ENCODE peak calls at places on chromosome 22, in six cellular contexts. I is right lobe of liver, E is vagina, L is A549, O is esophagus squamous epithelium, A is stomach. H is an unnamed sample.

GRCh38 chr22:23196165-23196564 is 15.9 kb downstream of the BCR start:
- DNase-seq in O (no peak), I (no peak), A (no peak), E (no peak), L (no peak), H (no peak)

GRCh38 chr22:32932176-32932575 is 126.0 kb downstream of the SYN3 start:
- DNase-seq in I (no peak), O (no peak), E (no peak), A (no peak), L (no peak), H (no peak)

GRCh38 chr22:41289681-41290080 is 3.7 kb upstream of the RANGAP1 start:
- DNase-seq in E (no peak), I (no peak), O (no peak), L (no peak), A (no peak), H (no peak)

GRCh38 chr22:27245056-27245455 is 556.5 kb downstream of the MN1 start:
- DNase-seq in L (no peak), E (no peak), A (no peak), I (no peak), O (no peak), H (no peak)

GRCh38 chr22:32852346-32853251 is 51.1 kb downstream of the TIMP3 start:
- DNase-seq in O (no peak), I (no peak), E (no peak), L (no peak), A (no peak), H (no peak)

GRCh38 chr22:23061471-23062280 is 8.6 kb upstream of the GNAZ start:
- DNase-seq in I (peak; percentile 39), O (no peak), L (no peak), A (peak; percentile 20), E (no peak), H (peak; percentile 28)

GRCh38 chr22:40637181-40638150 is 947 bp upstream of the MRTFA start:
- DNase-seq in O (no peak), I (peak; percentile 72), L (no peak), E (no peak), A (peak; percentile 63), H (peak; percentile 56)

GRCh38 chr22:26041931-26042330 is 127.3 kb upstream of the SEZ6L start:
- DNase-seq in E (no peak), I (no peak), L (no peak), O (no peak), A (no peak), H (no peak)

GRCh38 chr22:26479043-26479791 is 4.4 kb downstream of the HPS4 start:
- DNase-seq in I (no peak), A (no peak), L (no peak), O (no peak), E (no peak), H (no peak)

GRCh38 chr22:40410731-40411505 is 40.5 kb downstream of the SGSM3 start:
- DNase-seq in O (no peak), L (no peak), I (peak; percentile 63), A (no peak), E (no peak), H (no peak)

GRCh38 chr22:40178417-40179409 is 988 bp downstream of the TNRC6B start:
- DNase-seq in O (no peak), L (no peak), I (no peak), A (no peak), E (no peak), H (no peak)

GRCh38 chr22:16810188-16810802 is 14.9 kb downstream of the XKR3 start:
- DNase-seq in E (no peak), O (no peak), I (no peak), A (no peak), L (no peak), H (no peak)

GRCh38 chr22:25764270-25765015 is 22.5 kb downstream of the MYO18B start:
- DNase-seq in L (no peak), I (no peak), A (no peak), O (no peak), E (no peak), H (no peak)

GRCh38 chr22:25960375-25960774 is 208.9 kb upstream of the SEZ6L start:
- DNase-seq in I (no peak), A (no peak), O (no peak), L (no peak), E (no peak), H (no peak)

GRCh38 chr22:36362819-36363377 is 24.9 kb downstream of the MYH9 start:
- DNase-seq in O (no peak), L (no peak), A (no peak), E (no peak), I (no peak), H (no peak)

GRCh38 chr22:44802071-44802700 is 49.8 kb downstream of the ARHGAP8 start:
- DNase-seq in A (no peak), L (no peak), I (no peak), E (no peak), O (no peak), H (no peak)

GRCh38 chr22:29000641-29001040 is 61.0 kb downstream of the C22orf31 start:
- DNase-seq in O (no peak), E (no peak), I (no peak), A (no peak), L (no peak), H (no peak)

GRCh38 chr22:40218152-40218551 is 40.4 kb downstream of the TNRC6B start:
- DNase-seq in A (no peak), L (no peak), I (no peak), O (no peak), E (no peak), H (no peak)

GRCh38 chr22:35561796-35562526 is 21.3 kb downstream of the RASD2 start:
- DNase-seq in A (no peak), E (no peak), O (no peak), I (no peak), L (peak; percentile 66), H (no peak)

GRCh38 chr22:42299586-42300285 is 29.3 kb upstream of the TCF20 start:
- DNase-seq in E (no peak), L (no peak), I (no peak), A (peak; percentile 34), O (no peak), H (peak; percentile 71)

GRCh38 chr22:27629908-27630733 is 171.4 kb downstream of the MN1 start:
- DNase-seq in A (no peak), L (no peak), I (no peak), E (no peak), O (no peak), H (no peak)

GRCh38 chr22:21961886-21962654 is 9.4 kb upstream of the PPM1F start:
- DNase-seq in L (no peak), O (no peak), E (no peak), A (peak; percentile 69), I (no peak), H (no peak)

GRCh38 chr22:49289822-49290221 is 537.9 kb downstream of the BRD1 start:
- DNase-seq in I (no peak), A (no peak), L (no peak), O (no peak), E (no peak), H (no peak)

GRCh38 chr22:19122143-19122751 is at the start of gene DGCR2:
- DNase-seq in L (peak; percentile 87), I (peak; percentile 99), A (peak; percentile 98), E (no peak), O (peak; percentile 87), H (peak; percentile 98)
- TF ChIP-seq POLR2A in L (peak; percentile 88), I (peak; percentile 78), A (no peak), E (no peak), O (peak; percentile 84), H (peak; percentile 82)

GRCh38 chr22:46045459-46046298 is 68.7 kb upstream of the WNT7B start:
- DNase-seq in L (no peak), I (peak; percentile 81), O (no peak), A (peak; percentile 58), E (no peak), H (peak; percentile 49)

GRCh38 chr22:46046299-46046685 is 69.3 kb upstream of the WNT7B start:
- DNase-seq in A (no peak), I (peak; percentile 51), E (no peak), L (no peak), O (no peak), H (peak; percentile 47)

GRCh38 chr22:46047226-46047625 is 70.3 kb upstream of the WNT7B start:
- DNase-seq in I (peak; percentile 41), A (peak; percentile 26), E (no peak), L (no peak), O (no peak), H (no peak)

GRCh38 chr22:46049726-46050450 is 72.9 kb upstream of the WNT7B start:
- DNase-seq in E (no peak), L (no peak), O (no peak), A (peak; percentile 24), I (peak; percentile 52), H (no peak)

DNA sequence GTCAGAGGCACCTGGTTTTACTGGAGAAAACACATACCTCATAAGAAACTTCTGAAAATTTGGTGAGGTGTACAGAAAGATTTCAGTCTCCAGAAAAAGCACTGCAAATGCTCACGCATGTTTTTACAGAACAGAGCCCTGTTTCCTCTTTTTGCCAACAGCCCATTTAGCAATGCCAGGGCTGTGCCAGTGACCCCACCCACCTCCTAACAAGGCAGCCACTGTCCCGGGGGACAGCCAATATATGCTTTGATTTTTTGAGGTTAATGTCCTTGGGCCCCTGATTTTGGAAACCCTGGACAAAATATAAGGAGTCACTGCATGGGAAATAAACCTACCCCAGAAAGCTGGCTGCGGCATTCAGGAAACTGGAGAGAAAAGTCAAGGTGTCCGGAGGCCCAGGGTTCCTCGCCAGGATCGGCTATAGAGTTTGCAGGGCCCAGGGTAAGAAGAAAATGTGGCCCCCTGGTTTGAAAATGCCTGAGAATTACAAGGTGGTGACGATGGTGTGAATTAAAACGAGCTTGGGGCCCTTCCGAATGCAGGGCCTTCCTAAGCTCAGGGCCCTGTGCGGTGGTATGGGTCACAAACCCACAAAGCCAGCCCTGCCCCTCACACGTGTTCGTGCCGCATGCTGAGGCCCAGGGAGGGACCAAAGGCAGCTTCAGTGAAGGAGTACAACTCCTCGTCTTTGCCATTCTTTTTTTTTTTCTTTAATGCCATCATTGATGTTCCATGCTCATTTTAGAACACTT is 71.1 kb upstream of the WNT7B start:
- DNase-seq in L (no peak), I (peak; percentile 53), O (no peak), E (no peak), A (peak; percentile 26), H (peak; percentile 46)
- H3K4me3 ChIP-seq in L (no peak overlapping the region), I (no peak overlapping the region), O (peak overlapping the region; percentile 13), E (no peak overlapping the region), A (no peak overlapping the region), H (no peak overlapping the region)

GRCh38 chr22:47625013-47625385 is 862.5 kb downstream of the TBC1D22A start:
- DNase-seq in A (no peak), O (no peak), I (no peak), L (no peak), E (no peak), H (no peak)
- H3K9me3 ChIP-seq in A (no peaks in the 10 kb centered on the region), O (no peaks in the 10 kb centered on the region), I (no peaks in the 10 kb centered on the region), L (no peaks in the 10 kb centered on the region), E (no peaks in the 10 kb centered on the region), H (no peaks in the 10 kb centered on the region)

DNA sequence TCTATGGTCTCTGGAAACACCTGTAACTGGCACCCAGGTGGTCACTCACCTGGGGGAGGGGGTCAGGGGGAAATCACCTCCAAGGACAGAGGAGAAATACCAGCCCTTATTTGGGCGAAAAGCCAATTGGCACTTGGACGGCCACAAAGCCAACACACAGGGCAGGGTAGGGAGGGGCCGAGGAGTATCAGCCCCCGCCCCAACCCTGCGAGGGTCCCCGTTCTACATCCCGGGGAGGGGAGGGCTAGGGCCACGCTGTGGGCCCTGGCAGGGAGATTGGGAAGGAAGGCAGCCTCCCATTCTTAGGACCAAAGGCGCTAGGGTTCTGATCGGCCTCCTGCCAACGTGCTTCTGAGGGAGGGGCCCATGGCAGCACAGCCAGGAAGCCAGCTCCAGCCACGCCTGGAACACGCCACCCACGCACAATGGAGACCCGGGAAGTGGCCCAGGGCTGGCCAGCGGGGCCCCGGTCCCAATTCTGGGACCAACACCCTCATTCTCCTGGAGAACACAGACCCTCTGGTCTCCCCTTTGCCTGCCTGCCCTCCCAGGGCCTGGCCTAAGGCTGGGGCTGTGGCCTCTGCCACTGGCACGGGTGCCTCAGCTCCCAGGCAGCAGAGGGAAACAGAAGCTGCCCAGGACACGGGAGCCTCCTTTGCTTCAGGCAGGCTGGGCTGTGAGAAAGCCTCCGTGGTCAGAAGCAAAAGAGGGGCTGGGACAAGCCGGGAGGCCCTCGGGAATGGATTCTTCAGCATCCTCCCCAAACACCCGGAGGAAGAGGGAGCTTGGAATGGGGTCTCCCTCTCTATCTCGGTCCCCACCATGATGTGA is 7.4 kb downstream of the CBX6 start:
- DNase-seq in O (no peak), A (peak; percentile 70), E (no peak), I (no peak), L (no peak), H (no peak)
- TF ChIP-seq POLR2A in O (no peak), A (no peak), E (no peak), I (no peak), L (no peak), H (no peak)

H was measured in Peyer's patch.